ENCODE peak calls at places on chromosomes 7 and 10, in ten cellular contexts. T is transverse colon, R is ovary, B is A549, I is esophagus muscularis mucosa, S is stomach, V is HepG2, P is upper lobe of left lung, E is H1, X is K562. J is an unnamed sample.
A peak's percentile ranks its signal among the peaks of the same experiment; 100 is the strongest.

GRCh38 chr10:78919111-78919966 is 149.4 kb upstream of the ZMIZ1 start:
- DNase-seq in S (no peak), T (no peak), E (no peak), B (no peak), V (no peak), X (peak; percentile 70), I (no peak), P (no peak), R (no peak), J (no peak)

GRCh38 chr7:106031271-106032029 is 68.4 kb downstream of the CDHR3 start:
- DNase-seq in S (no peak), E (no peak), T (no peak), P (peak; percentile 60), I (no peak), R (peak; percentile 53), X (no peak), B (no peak), V (no peak), J (no peak)

GRCh38 chr10:86350897-86351296 is 15.7 kb downstream of the GRID1 start:
- DNase-seq in E (no peak), T (no peak), R (no peak), I (no peak), X (no peak), V (no peak), B (no peak), P (no peak), S (no peak), J (no peak)

GRCh38 chr10:11113156-11113555 is 95.5 kb downstream of the CELF2 start:
- DNase-seq in X (peak; percentile 13), B (no peak), E (no peak), S (no peak), V (no peak), T (no peak), I (no peak), P (no peak), R (no peak), J (no peak)

GRCh38 chr7:26156454-26157365 is 4.7 kb downstream of the NFE2L3 start:
- DNase-seq in I (no peak), V (peak; percentile 81), S (no peak), P (no peak), R (no peak), B (peak; percentile 11), T (peak; percentile 36), X (peak; percentile 19), E (no peak), J (no peak)

GRCh38 chr10:99742701-99743100 is 10.7 kb downstream of the CUTC start:
- DNase-seq in R (no peak), P (no peak), I (no peak), E (no peak), S (no peak), T (no peak), X (no peak), V (no peak), B (no peak), J (no peak)

GRCh38 chr7:151634643-151635042 is 114.9 kb upstream of the RHEB start:
- DNase-seq in P (no peak), V (no peak), E (no peak), R (no peak), S (no peak), B (no peak), T (no peak), I (no peak), X (no peak), J (no peak)

GRCh38 chr10:21920633-21921032 is 82.9 kb downstream of the DNAJC1 start:
- DNase-seq in X (no peak), S (no peak), R (no peak), T (no peak), B (no peak), I (no peak), E (no peak), V (no peak), P (no peak), J (no peak)

GRCh38 chr7:101814081-101814995 is 3.1 kb upstream of the CUX1 start:
- DNase-seq in S (peak; percentile 69), V (peak; percentile 36), E (peak; percentile 78), I (no peak), R (peak; percentile 63), B (peak; percentile 71), X (peak; percentile 90), T (peak; percentile 72), P (peak; percentile 94), J (peak; percentile 75)

GRCh38 chr10:96287392-96288105 is 16.2 kb upstream of the BLNK start:
- DNase-seq in S (peak; percentile 35), I (no peak), X (no peak), E (no peak), T (no peak), P (no peak), B (no peak), V (peak; percentile 72), R (no peak), J (no peak)

GRCh38 chr10:32166365-32166764 is 110.1 kb upstream of the KIF5B start:
- DNase-seq in R (no peak), E (no peak), X (no peak), P (no peak), S (no peak), B (no peak), I (no peak), T (no peak), V (peak; percentile 58), J (peak; percentile 0)

DNA sequence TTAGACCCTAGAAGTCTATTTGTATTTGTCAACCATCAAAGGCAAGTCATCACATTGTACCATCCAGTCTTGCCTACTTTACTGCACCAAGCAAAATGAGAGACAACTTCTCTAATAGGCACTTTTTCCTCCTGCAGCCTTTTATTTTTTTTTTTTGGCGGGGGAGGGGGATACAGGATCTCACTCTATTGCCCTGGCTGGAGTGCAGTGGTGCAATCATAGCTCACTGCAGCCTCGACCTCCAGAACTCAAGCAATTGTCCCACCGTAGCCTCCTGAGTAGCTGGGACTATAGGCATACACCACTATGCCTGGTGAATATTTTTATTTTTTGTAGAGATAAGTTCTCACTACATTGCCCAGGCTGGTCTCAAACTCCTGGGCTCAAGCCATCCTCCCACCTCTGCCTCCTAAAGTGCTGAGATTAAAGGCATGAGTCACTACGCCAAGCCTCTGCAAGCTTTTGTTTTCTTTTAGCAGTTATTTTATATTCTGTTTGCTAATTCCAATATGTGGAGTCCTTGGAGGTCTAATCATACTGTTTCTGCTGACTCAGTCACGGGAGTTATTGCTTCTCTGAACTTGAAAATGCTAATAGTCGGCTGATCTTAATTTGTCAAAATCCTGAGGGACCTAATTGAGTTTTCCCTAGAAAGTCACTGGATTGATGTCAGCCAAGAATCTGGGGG is 14.2 kb downstream of the KPNA7 start:
- DNase-seq in E (no peak), X (no peak), V (no peak), S (no peak), T (no peak), I (no peak), P (no peak), R (no peak), B (no peak), J (no peak)
- TF ChIP-seq EP300 in E (no peak), X (no peak), V (no peak), S (no peak), T (no peak), I (no peak), P (no peak), R (no peak), B (no peak), J (no peak)

GRCh38 chr10:122795924-122796323 is 49.7 kb downstream of the CUZD1 start:
- DNase-seq in T (no peak), I (no peak), E (no peak), X (no peak), S (no peak), R (no peak), V (no peak), P (no peak), B (no peak), J (no peak)

GRCh38 chr10:122798704-122799231 is 46.9 kb downstream of the CUZD1 start:
- DNase-seq in R (no peak), T (no peak), P (peak; percentile 55), X (no peak), E (no peak), V (no peak), I (no peak), B (no peak), S (no peak), J (no peak)

GRCh38 chr10:122802282-122802681 is 43.4 kb downstream of the CUZD1 start:
- DNase-seq in I (no peak), P (no peak), E (no peak), R (no peak), V (no peak), T (no peak), B (no peak), S (no peak), X (no peak), J (no peak)

GRCh38 chr10:122796796-122797195 is 48.9 kb downstream of the CUZD1 start:
- DNase-seq in S (no peak), B (no peak), I (no peak), T (no peak), R (no peak), E (no peak), P (no peak), X (no peak), V (no peak), J (no peak)
- TF ChIP-seq EP300 in S (no peak), B (no peak), I (no peak), T (no peak), R (no peak), E (no peak), P (no peak), X (no peak), V (no peak), J (no peak)

GRCh38 chr7:100211342-100211780 is 8.4 kb upstream of the PVRIG start:
- DNase-seq in R (no peak), I (no peak), E (no peak), T (no peak), S (no peak), B (no peak), P (no peak), V (no peak), X (no peak), J (no peak)

GRCh38 chr7:100210803-100211202 is 8.9 kb upstream of the PVRIG start:
- DNase-seq in I (no peak), R (no peak), V (no peak), S (no peak), X (no peak), P (no peak), E (no peak), B (no peak), T (no peak), J (no peak)

GRCh38 chr7:100209493-100209892 is 10.3 kb upstream of the PVRIG start:
- DNase-seq in P (no peak), X (peak; percentile 43), E (no peak), R (no peak), B (no peak), V (no peak), T (no peak), I (no peak), S (no peak), J (no peak)

GRCh38 chr7:100212631-100213286 is 7.0 kb upstream of the PVRIG start:
- DNase-seq in T (no peak), P (no peak), E (no peak), R (no peak), B (no peak), X (no peak), V (no peak), S (no peak), I (no peak), J (no peak)

GRCh38 chr7:100208911-100209408 is 10.8 kb upstream of the PVRIG start:
- DNase-seq in P (no peak), T (no peak), E (no peak), R (no peak), X (peak; percentile 63), V (no peak), B (no peak), S (no peak), I (no peak), J (no peak)
- TF ChIP-seq EP300 in P (no peak), T (no peak), E (no peak), R (no peak), X (no peak), V (no peak), B (no peak), S (no peak), I (no peak), J (no peak)

GRCh38 chr7:131076032-131076431 is 251.6 kb upstream of the MKLN1 start:
- DNase-seq in X (no peak), I (no peak), B (no peak), P (no peak), S (no peak), R (no peak), V (no peak), E (no peak), T (no peak), J (no peak)
- TF ChIP-seq EP300 in X (no peak), I (no peak), B (no peak), P (no peak), S (no peak), R (no peak), V (no peak), E (no peak), T (no peak), J (no peak)